ENCODE peak calls at places on chromosomes 13 and 19, in six cellular contexts. N is naive B cell; M is GM03348; J is activated CD4-positive, alpha-beta T cell treated with anti-CD3 and anti-CD28 coated beads, Interleukin-2, amount 50 U/mL, for 1 hour; R is naive thymus-derived CD8-positive, alpha-beta T cell; H is hippocampal formation. A is an unnamed sample.

GRCh38 chr19:48397263-48397635 is 3.8 kb downstream of the GRIN2D start:
- DNase-seq in N (no peak), M (no peak), J (no peak), R (no peak), H (no peak), A (no peak)

GRCh38 chr19:6260912-6261636 is 18.7 kb downstream of the MLLT1 start:
- DNase-seq in N (no peak), M (peak; percentile 49), J (peak; percentile 25), R (no peak), H (no peak), A (no peak)

GRCh38 chr19:55210120-55210493 is 806 bp upstream of the PTPRH start:
- DNase-seq in N (no peak), M (peak; percentile 60), J (no peak), R (no peak), H (no peak), A (peak; percentile 60)

GRCh38 chr13:92804926-92805325 is 421.7 kb upstream of the GPC6 start:
- DNase-seq in N (no peak), M (no peak), J (no peak), R (no peak), H (no peak), A (no peak)

GRCh38 chr13:94063096-94063495 is 416.4 kb downstream of the DCT start:
- DNase-seq in N (no peak), M (peak; percentile 44), J (no peak), R (no peak), H (no peak), A (no peak)

GRCh38 chr19:54728167-54728566 is 3.9 kb downstream of the KIR3DL3 start:
- DNase-seq in N (no peak), M (no peak), J (no peak), R (no peak), H (no peak), A (no peak)

GRCh38 chr19:55635856-55636440 is 4.9 kb upstream of the ZNF580 start:
- DNase-seq in N (no peak), M (no peak), J (no peak), R (no peak), H (no peak), A (no peak)

GRCh38 chr13:49935171-49936084 is 712 bp downstream of the SPRYD7 start:
- DNase-seq in N (no peak), M (peak; percentile 69), J (peak; percentile 10), R (peak; percentile 4), H (peak; percentile 6), A (peak; percentile 21)

GRCh38 chr19:3687774-3688706 is 12.2 kb downstream of the PIP5K1C start:
- DNase-seq in N (peak; percentile 22), M (no peak), J (peak; percentile 30), R (no peak), H (no peak), A (no peak)

GRCh38 chr13:77740931-77741586 is 43.6 kb downstream of the SLAIN1 start:
- DNase-seq in N (no peak), M (no peak), J (no peak), R (no peak), H (peak; percentile 97), A (no peak)

GRCh38 chr13:41370736-41371135 is 59.7 kb downstream of the NAA16 start:
- DNase-seq in N (no peak), M (no peak), J (no peak), R (no peak), H (no peak), A (no peak)

GRCh38 chr13:101018720-101019119 is 344.1 kb upstream of the TMTC4 start:
- DNase-seq in N (no peak), M (peak; percentile 61), J (no peak), R (no peak), H (no peak), A (peak; percentile 1)

GRCh38 chr13:37492741-37493514 is 105.6 kb downstream of the POSTN start:
- DNase-seq in N (no peak), M (peak; percentile 67), J (no peak), R (no peak), H (no peak), A (no peak)

A was measured in keratinocyte.